ENCODE peak calls at places on chromosomes 11 and 22, in eight cellular contexts. D is BJ; B is NCI-H1436; V is activated T-cell treated with anti-CD3 and anti-CD28 coated beads for 4 hours; R is T-helper 2 cell; J is cardiac septum; K is stimulated activated CD4-positive, alpha-beta T cell treated with anti-CD3 and anti-CD28 coated beads, Interleukin-12 subunit alpha, Interleukin-12 subunit beta, amount 100 ng/mL, for 48 hours; F is body of pancreas. C is an unnamed sample.
A peak's percentile ranks its signal among the peaks of the same experiment; 100 is the strongest.

GRCh38 chr22:25735657-25736056 is 6.3 kb upstream of the MYO18B start:
- DNase-seq in K (no peak), R (no peak), J (peak; percentile 20), D (no peak), F (no peak), V (no peak), B (no peak), C (no peak)

GRCh38 chr11:100340416-100341323 is 346.4 kb upstream of the ARHGAP42 start:
- DNase-seq in R (no peak), D (no peak), J (no peak), F (peak; percentile 17), B (no peak), V (no peak), K (no peak), C (no peak)

GRCh38 chr11:110715541-110715940 is 3.3 kb upstream of the ARHGAP20 start:
- DNase-seq in B (no peak), R (no peak), K (no peak), V (no peak), D (peak; percentile 39), F (no peak), J (no peak), C (peak; percentile 39)

GRCh38 chr11:28144808-28145207 is 36.6 kb downstream of the METTL15 start:
- DNase-seq in J (no peak), D (no peak), B (no peak), F (no peak), V (no peak), R (no peak), K (no peak), C (no peak)

GRCh38 chr11:47215366-47215925 is 672 bp downstream of the DDB2 start:
- DNase-seq in V (no peak), F (no peak), D (no peak), R (no peak), K (no peak), J (no peak), B (no peak), C (no peak)

GRCh38 chr11:120929664-120930154 is 94.2 kb upstream of the TBCEL start:
- DNase-seq in R (no peak), K (peak; percentile 47), J (no peak), V (peak; percentile 9), F (peak; percentile 38), B (peak; percentile 48), D (no peak), C (peak; percentile 24)

GRCh38 chr11:36164522-36165250 is 124.5 kb downstream of the COMMD9 start:
- DNase-seq in D (no peak), J (no peak), R (no peak), V (no peak), F (no peak), K (no peak), B (no peak), C (no peak)

GRCh38 chr22:37623075-37624016 is 14.7 kb downstream of the GGA1 start:
- DNase-seq in B (peak; percentile 60), R (peak; percentile 63), V (peak; percentile 68), J (no peak), F (peak; percentile 69), D (no peak), K (peak; percentile 77), C (peak; percentile 81)

GRCh38 chr22:48345631-48346030 is 1482.0 kb downstream of the BRD1 start:
- DNase-seq in J (peak; percentile 29), R (no peak), K (no peak), F (no peak), B (no peak), D (no peak), V (no peak), C (no peak)

GRCh38 chr22:35544810-35545209 is 4.2 kb downstream of the RASD2 start:
- DNase-seq in F (no peak), R (no peak), B (no peak), V (no peak), K (no peak), J (no peak), D (no peak), C (no peak)

GRCh38 chr11:93526058-93526633 is 17.0 kb downstream of the SMCO4 start:
- DNase-seq in D (no peak), V (no peak), R (no peak), K (no peak), B (no peak), F (no peak), J (no peak), C (no peak)

GRCh38 chr22:20203142-20204099 is 52.6 kb upstream of the CCDC188 start:
- DNase-seq in F (peak; percentile 63), V (no peak), R (no peak), D (no peak), B (no peak), K (no peak), J (no peak), C (peak; percentile 62)

GRCh38 chr11:65844231-65844872 is 10.6 kb downstream of the SNX32 start:
- DNase-seq in V (no peak), R (no peak), J (no peak), F (no peak), K (no peak), D (no peak), B (no peak), C (no peak)

GRCh38 chr11:90803366-90803765 is 580.5 kb upstream of the CHORDC1 start:
- DNase-seq in B (no peak), D (no peak), R (no peak), J (no peak), F (no peak), K (no peak), V (no peak), C (no peak)

GRCh38 chr11:28460348-28460747 is 352.2 kb downstream of the METTL15 start:
- DNase-seq in B (no peak), R (no peak), F (no peak), V (no peak), J (no peak), D (no peak), K (no peak), C (no peak)

GRCh38 chr22:19941365-19942070 is at the start of the genes COMT and TXNRD2:
- DNase-seq in J (peak; percentile 85), V (peak; percentile 48), K (peak; percentile 45), R (peak; percentile 44), D (no peak), F (peak; percentile 75), B (peak; percentile 42), C (peak; percentile 89)

GRCh38 chr11:83521647-83522596 is 235.8 kb upstream of the CCDC90B start:
- DNase-seq in K (no peak), V (no peak), B (no peak), R (no peak), D (no peak), F (no peak), J (no peak), C (no peak)

GRCh38 chr11:74487875-74488274 is 5.6 kb downstream of the LIPT2 start:
- DNase-seq in J (no peak), F (peak; percentile 20), R (no peak), K (no peak), V (no peak), D (no peak), B (no peak), C (no peak)

C was measured in hepatic stellate cell.